ENCODE peak calls at places on chromosomes 16 and 17, in four cellular contexts. F, H, I and Z are unnamed samples.

GRCh38 chr16:80274576-80275191 is 266.1 kb upstream of the DYNLRB2 start:
- DNase-seq in I (no peak), F (no peak), H (no peak), Z (no peak)

GRCh38 chr17:63544467-63545301 is 5.6 kb upstream of the DCAF7 start:
- DNase-seq in F (no peak), H (no peak), I (no peak), Z (no peak)

GRCh38 chr16:60989592-60989991 is 1046.6 kb downstream of the CDH8 start:
- DNase-seq in I (no peak), H (no peak), F (no peak), Z (no peak)

GRCh38 chr16:89335803-89336485 is 118.4 kb downstream of the ZNF778 start:
- DNase-seq in H (peak), I (no peak), F (peak), Z (no peak)

GRCh38 chr17:2837147-2837561 is 40.9 kb downstream of the RAP1GAP2 start:
- DNase-seq in F (no peak), H (no peak), I (no peak), Z (no peak)

GRCh38 chr17:39606434-39607056 is 1.2 kb downstream of the NEUROD2 start:
- DNase-seq in H (no peak), F (no peak), I (no peak), Z (no peak)

GRCh38 chr17:76480676-76481075 is 13.3 kb downstream of the AANAT start:
- DNase-seq in I (no peak), F (no peak), H (no peak), Z (no peak)

GRCh38 chr16:85641776-85642176 is 28.7 kb downstream of the GSE1 start:
- DNase-seq in F (no peak), I (no peak), H (no peak), Z (no peak)

GRCh38 chr17:81509048-81509686 is 3.4 kb downstream of the ACTG1 start:
- DNase-seq in H (no peak), I (no peak), F (no peak), Z (no peak)

GRCh38 chr16:55499281-55499680 is 9.6 kb upstream of the LPCAT2 start:
- DNase-seq in F (no peak), H (no peak), I (no peak), Z (no peak)

DNA sequence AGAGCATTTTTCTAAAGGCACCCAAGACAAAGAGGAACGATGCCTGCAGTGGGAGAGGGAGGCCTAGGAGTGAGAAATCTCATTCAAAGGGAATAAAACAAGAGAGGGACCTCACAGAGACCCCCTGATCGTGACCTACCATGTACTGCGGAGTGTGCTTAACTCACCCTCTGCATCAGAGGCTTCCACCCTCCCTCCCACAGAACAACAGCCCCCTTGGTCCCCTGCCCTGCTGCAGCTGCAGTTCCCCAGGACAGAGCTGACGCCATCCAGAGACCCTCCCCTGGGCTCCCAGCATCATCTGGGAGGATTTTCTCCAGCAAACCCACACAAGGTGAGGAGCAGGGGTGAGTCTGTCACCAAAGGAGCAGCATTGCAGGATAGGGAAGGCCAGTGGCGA is 39.9 kb downstream of the TLE7 start:
- DNase-seq in F (no peak), I (no peak), H (no peak), Z (no peak)
- TF ChIP-seq CTCF in F (no peak), I (no peak), H (no peak), Z (no peak)

DNA sequence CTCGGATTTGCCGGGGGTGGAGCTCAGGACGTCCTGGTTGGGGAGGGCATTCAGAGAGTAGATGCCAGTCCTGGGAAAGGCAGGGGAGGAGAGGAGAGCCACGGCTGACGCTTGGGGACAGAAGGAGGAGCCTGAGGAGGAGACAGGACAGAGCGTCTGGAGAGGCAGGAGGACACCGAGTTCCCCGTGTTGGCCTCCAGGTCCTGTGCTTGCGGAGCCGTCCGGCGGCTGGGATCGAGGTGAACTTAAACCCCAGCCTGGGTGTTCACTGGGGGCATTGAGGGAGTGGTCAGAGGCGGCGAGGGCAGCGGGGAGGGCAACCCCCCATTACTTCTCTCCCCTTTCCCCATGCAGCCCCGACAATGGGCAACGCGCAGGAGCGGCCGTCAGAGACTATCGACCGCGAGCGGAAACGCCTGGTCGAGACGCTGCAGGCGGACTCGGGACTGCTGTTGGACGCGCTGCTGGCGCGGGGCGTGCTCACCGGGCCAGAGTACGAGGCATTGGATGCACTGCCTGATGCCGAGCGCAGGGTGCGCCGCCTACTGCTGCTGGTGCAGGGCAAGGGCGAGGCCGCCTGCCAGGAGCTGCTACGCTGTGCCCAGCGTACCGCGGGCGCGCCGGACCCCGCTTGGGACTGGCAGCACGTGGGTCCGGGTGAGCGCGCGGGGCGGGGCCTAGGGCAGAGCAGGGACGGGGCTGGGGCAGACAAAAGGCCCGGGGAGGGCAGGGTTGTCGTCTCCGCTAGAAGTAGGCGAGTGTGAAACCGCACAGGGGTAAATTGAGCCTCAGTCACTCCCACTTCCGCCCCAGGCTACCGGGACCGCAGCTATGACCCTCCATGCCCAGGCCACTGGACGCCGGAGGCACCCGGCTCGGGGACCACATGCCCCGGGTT is 3.7 kb downstream of the NOL3 start:
- DNase-seq in I (peak), H (peak), F (peak), Z (peak)
- TF ChIP-seq CTCF in I (peak), H (no peak), F (peak), Z (peak)

GRCh38 chr16:84086357-84086756 is 30.4 kb downstream of the MBTPS1 start:
- DNase-seq in F (no peak), H (no peak), I (no peak), Z (no peak)
- TF ChIP-seq CTCF in F (no peak), H (no peak), I (no peak), Z (no peak)

GRCh38 chr17:35578929-35579448 is 618 bp upstream of the PEX12 start:
- DNase-seq in H (no peak), I (no peak), F (no peak), Z (no peak)
- TF ChIP-seq CTCF in H (no peak), I (no peak), F (no peak), Z (no peak)

GRCh38 chr17:71237903-71238538 is 882.8 kb upstream of the SOX9 start:
- DNase-seq in H (no peak), F (no peak), I (no peak), Z (no peak)
- TF ChIP-seq CTCF in H (no peak), F (no peak), I (no peak), Z (no peak)

DNA sequence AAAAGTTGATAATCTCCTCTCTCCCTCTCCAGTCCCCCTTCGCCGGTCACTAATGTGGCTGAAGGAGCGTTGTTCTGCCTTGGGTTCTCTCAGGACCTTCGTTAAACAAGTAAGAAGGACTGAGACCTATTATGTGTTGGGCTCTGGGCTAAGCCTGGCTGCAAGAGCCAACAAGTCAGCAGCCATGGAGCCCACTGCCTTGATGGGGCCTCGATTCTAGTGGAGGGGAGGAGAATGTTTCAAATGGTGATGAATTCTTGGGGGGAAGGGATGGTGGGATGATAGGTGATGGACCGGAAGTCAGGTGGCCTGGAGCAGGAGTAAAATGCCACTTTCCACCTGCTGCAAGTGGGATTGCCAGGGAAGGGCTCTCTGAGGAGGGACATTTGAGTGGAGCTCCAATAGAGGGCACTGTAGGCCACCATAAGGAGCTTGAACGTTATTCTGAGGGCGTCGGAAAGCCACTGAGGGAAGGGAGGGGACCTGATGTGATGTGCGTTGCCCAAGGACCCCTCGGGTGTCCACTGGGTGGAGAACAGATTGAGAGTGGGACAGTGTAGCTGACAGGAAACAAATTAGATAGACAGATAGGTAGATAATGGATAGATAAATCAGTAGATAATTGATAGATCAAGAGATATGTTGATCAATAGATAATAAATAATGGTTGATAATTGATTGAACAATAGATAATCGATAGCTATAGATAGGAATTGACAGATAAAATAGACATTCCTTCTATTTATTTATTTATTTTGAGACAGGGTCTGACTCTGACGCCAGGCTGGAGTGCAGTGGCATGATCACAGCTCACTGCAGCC is 18.3 kb upstream of the NXPH3 start:
- DNase-seq in I (no peak), F (no peak), H (no peak), Z (no peak)
- TF ChIP-seq CTCF in I (peak), F (peak), H (peak), Z (peak)

DNA sequence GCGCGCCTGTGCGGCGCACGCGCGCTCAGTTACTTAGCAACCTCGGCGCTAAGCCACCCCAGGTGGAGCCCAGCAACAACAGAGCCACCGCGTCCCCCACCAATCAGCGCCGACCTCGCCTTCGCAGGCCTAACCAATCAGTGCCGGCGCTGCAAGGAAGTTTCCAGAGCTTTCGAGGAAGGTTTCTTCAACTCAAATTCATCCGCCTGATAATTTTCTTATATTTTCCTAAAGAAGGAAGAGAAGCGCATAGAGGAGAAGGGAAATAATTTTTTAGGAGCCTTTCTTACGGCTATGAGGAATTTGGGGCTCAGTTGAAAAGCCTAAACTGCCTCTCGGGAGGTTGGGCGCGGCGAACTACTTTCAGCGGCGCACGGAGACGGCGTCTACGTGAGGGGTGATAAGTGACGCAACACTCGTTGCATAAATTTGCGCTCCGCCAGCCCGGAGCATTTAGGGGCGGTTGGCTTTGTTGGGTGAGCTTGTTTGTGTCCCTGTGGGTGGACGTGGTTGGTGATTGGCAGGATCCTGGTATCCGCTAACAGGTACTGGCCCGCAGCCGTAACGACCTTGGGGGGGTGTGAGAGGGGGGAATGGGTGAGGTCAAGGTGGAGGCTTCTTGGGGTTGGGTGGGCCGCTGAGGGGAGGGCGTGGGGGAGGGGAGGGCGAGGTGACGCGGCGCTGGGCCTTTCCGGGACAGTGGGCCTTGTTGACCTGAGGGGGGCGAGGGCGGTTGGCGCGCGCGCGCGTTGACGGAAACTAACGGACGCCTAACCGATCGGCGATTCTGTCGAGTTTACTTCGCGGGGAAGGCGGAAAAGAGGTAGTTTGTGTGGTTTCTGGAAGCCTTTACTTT is at the start of gene UBB:
- DNase-seq in F (peak), I (peak), H (peak), Z (peak)
- TF ChIP-seq CTCF in F (no peak), I (peak), H (no peak), Z (no peak)

GRCh38 chr16:84412262-84412661 is 43.9 kb downstream of the ATP2C2 start:
- DNase-seq in H (no peak), F (no peak), I (no peak), Z (no peak)

GRCh38 chr16:84411768-84412167 is 43.4 kb downstream of the ATP2C2 start:
- DNase-seq in H (no peak), F (no peak), I (no peak), Z (no peak)

GRCh38 chr16:84413605-84414004 is 45.3 kb downstream of the ATP2C2 start:
- DNase-seq in H (no peak), I (no peak), F (no peak), Z (no peak)

GRCh38 chr16:84416407-84417321 is 48.3 kb downstream of the ATP2C2 start:
- DNase-seq in I (no peak), F (no peak), H (no peak), Z (no peak)

DNA sequence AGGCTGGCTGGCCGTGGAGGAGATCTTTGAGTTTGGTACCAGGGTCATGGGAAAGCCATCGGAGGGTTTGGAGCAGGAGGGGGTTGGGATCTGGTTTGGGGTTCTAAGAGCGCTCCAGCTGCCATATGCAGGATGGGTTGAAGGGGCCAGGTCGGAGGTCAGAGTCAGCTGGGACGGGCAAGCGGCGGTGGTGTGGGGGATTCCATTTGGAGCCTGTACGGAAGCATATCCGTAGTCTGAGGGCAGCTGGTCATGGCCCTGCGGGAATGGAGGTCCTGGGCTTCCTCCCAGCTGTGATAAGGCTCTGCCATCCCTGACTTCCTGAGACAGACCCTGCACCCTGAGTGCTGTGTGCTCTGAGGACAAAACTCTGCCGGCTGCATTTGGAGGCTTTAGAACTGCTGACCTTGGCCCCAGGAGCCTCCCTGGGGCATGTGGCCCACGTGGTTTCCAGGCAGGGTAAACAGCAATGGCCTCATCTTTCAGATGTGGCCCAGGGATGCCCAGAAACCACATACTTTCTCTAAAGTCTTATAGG is 46.5 kb downstream of the ATP2C2 start:
- DNase-seq in H (no peak), F (no peak), I (no peak), Z (no peak)
- TF ChIP-seq CTCF in H (no peak), F (no peak), I (no peak), Z (no peak)